ENCODE peak calls at places on chromosomes 2 and 18, in eight cellular contexts. M, C, K, I, Z, D, S and N are unnamed samples.

GRCh38 chr2:195319548-195320415 is 337.2 kb upstream of the SLC39A10 start:
- DNase-seq in C (no peak), M (no peak), D (no peak), I (no peak), S (no peak), Z (no peak), K (no peak), N (no peak)

GRCh38 chr2:102142829-102143449 is 393 bp downstream of the IL1R1 start:
- DNase-seq in Z (no peak), I (no peak), S (no peak), K (no peak), M (no peak), C (no peak), D (no peak), N (no peak)

GRCh38 chr2:105431367-105432088 is 32.7 kb upstream of the FHL2 start:
- DNase-seq in C (no peak), S (no peak), I (peak), K (no peak), D (no peak), M (no peak), Z (no peak), N (no peak)

GRCh38 chr18:61583548-61583947 is 250.3 kb downstream of the CDH20 start:
- DNase-seq in K (no peak), D (no peak), S (no peak), Z (no peak), I (no peak), M (no peak), C (no peak), N (no peak)

GRCh38 chr2:241730679-241731293 is 3.6 kb upstream of the D2HGDH start:
- DNase-seq in I (no peak), C (no peak), S (no peak), D (no peak), M (peak), K (no peak), Z (no peak), N (no peak)

GRCh38 chr2:228675042-228675441 is 493.6 kb upstream of the SPHKAP start:
- DNase-seq in D (no peak), Z (no peak), M (no peak), I (no peak), K (no peak), S (peak), C (no peak), N (no peak)

GRCh38 chr2:7899241-7899640 is 782.6 kb upstream of the ID2 start:
- DNase-seq in I (no peak), S (no peak), D (no peak), C (no peak), K (no peak), M (no peak), Z (no peak), N (no peak)

GRCh38 chr18:23662309-23663263 is at the start of gene ANKRD29:
- DNase-seq in C (no peak), K (peak), I (no peak), D (peak), Z (no peak), M (peak), S (no peak), N (no peak)

GRCh38 chr2:12778811-12779574 is 62.3 kb downstream of the TRIB2 start:
- DNase-seq in S (no peak), M (peak), D (no peak), C (no peak), Z (no peak), K (no peak), I (no peak), N (no peak)

GRCh38 chr2:170873035-170873692 is 55.9 kb upstream of the GORASP2 start:
- DNase-seq in M (peak), C (peak), K (peak), D (peak), I (peak), S (peak), Z (peak), N (peak)

GRCh38 chr2:9235388-9236344 is 29.1 kb downstream of the ASAP2 start:
- DNase-seq in Z (no peak), M (peak), I (no peak), D (no peak), S (no peak), K (no peak), C (no peak), N (no peak)

GRCh38 chr18:69402219-69402989 is 1.7 kb downstream of the DOK6 start:
- DNase-seq in I (no peak), S (no peak), C (no peak), M (peak), D (no peak), Z (no peak), K (no peak), N (no peak)

GRCh38 chr2:71711470-71711857 is 258.1 kb downstream of the DYSF start:
- DNase-seq in D (no peak), M (no peak), I (no peak), K (no peak), C (peak), S (peak), Z (no peak), N (no peak)

GRCh38 chr2:236946871-236947270 is 138.8 kb upstream of the COPS8 start:
- DNase-seq in M (no peak), I (peak), S (peak), K (no peak), D (no peak), Z (no peak), C (no peak), N (no peak)

GRCh38 chr2:28340312-28341202 is 52.1 kb upstream of the FOSL2 start:
- DNase-seq in K (no peak), I (no peak), M (no peak), C (no peak), S (no peak), Z (no peak), D (no peak), N (no peak)

GRCh38 chr2:12381543-12382323 is 335.0 kb upstream of the TRIB2 start:
- DNase-seq in D (no peak), C (no peak), K (no peak), S (no peak), M (no peak), I (no peak), Z (no peak), N (no peak)

GRCh38 chr2:199955007-199955338 is 318 bp downstream of the TYW5 start:
- DNase-seq in M (peak), C (no peak), I (no peak), D (no peak), Z (no peak), K (no peak), S (no peak), N (no peak)

GRCh38 chr2:31251851-31252250 is 17.9 kb downstream of the EHD3 start:
- DNase-seq in K (no peak), D (no peak), I (no peak), C (no peak), S (no peak), M (no peak), Z (no peak), N (no peak)

GRCh38 chr18:69817335-69817935 is 130.2 kb downstream of the CD226 start:
- DNase-seq in I (no peak), S (peak), Z (no peak), D (no peak), C (peak), K (no peak), M (no peak), N (no peak)

GRCh38 chr2:121363632-121364420 is 78.8 kb upstream of the TFCP2L1 start:
- DNase-seq in S (peak), M (no peak), D (no peak), C (peak), I (peak), Z (no peak), K (no peak), N (no peak)

GRCh38 chr18:61992285-61992684 is 99.5 kb upstream of the RNF152 start:
- DNase-seq in C (no peak), Z (no peak), M (no peak), D (no peak), S (peak), K (no peak), I (no peak), N (no peak)

GRCh38 chr2:168119519-168120141 is 127.8 kb downstream of the STK39 start:
- DNase-seq in D (no peak), C (peak), Z (no peak), M (peak), I (peak), S (peak), K (no peak), N (no peak)

GRCh38 chr18:41767960-41768359 is 187.1 kb upstream of the PIK3C3 start:
- DNase-seq in K (no peak), M (peak), S (peak), Z (no peak), D (no peak), C (no peak), I (peak), N (no peak)

GRCh38 chr2:47346107-47346506 is 56.8 kb upstream of the MSH2 start:
- DNase-seq in K (no peak), I (no peak), D (no peak), Z (no peak), M (no peak), S (no peak), C (no peak), N (no peak)

GRCh38 chr2:226447338-226447885 is 352.2 kb downstream of the IRS1 start:
- DNase-seq in I (no peak), Z (no peak), C (no peak), S (no peak), M (no peak), K (no peak), D (no peak), N (no peak)

GRCh38 chr2:45178359-45178758 is 169.1 kb upstream of the SIX2 start:
- DNase-seq in Z (no peak), C (no peak), I (no peak), S (no peak), M (no peak), K (no peak), D (no peak), N (no peak)

GRCh38 chr2:1835581-1836201 is 91.4 kb upstream of the PXDN start:
- DNase-seq in D (no peak), M (no peak), K (no peak), S (no peak), Z (no peak), C (no peak), I (peak), N (no peak)

GRCh38 chr18:35672897-35673296 is 91.4 kb downstream of the GALNT1 start:
- DNase-seq in M (no peak), D (no peak), C (no peak), Z (no peak), K (no peak), I (no peak), S (peak), N (no peak)

GRCh38 chr2:64837116-64837704 is 152.0 kb upstream of the SLC1A4 start:
- DNase-seq in K (no peak), Z (no peak), S (peak), D (no peak), C (no peak), M (no peak), I (no peak), N (no peak)

GRCh38 chr2:227033471-227034148 is 130.4 kb downstream of the COL4A4 start:
- DNase-seq in Z (no peak), S (peak), D (peak), K (peak), C (peak), I (peak), M (peak), N (no peak)

GRCh38 chr2:230924470-230925341 is at the start of gene GPR55:
- DNase-seq in I (no peak), K (peak), D (peak), Z (peak), S (no peak), M (peak), C (no peak), N (peak)

GRCh38 chr2:5713101-5713500 is 20.9 kb downstream of the SOX11 start:
- DNase-seq in D (no peak), S (no peak), C (no peak), K (no peak), M (no peak), Z (no peak), I (no peak), N (no peak)

GRCh38 chr2:83103602-83104001 is 1355.5 kb downstream of the SUCLG1 start:
- DNase-seq in K (no peak), D (no peak), S (peak), M (no peak), Z (no peak), I (no peak), C (no peak), N (no peak)

GRCh38 chr2:134269986-134270735 is 16.3 kb downstream of the MGAT5 start:
- DNase-seq in C (no peak), Z (no peak), K (no peak), I (no peak), M (no peak), S (no peak), D (no peak), N (no peak)

GRCh38 chr2:19140463-19141208 is 217.8 kb downstream of the OSR1 start:
- DNase-seq in Z (no peak), S (peak), C (no peak), D (no peak), I (peak), M (peak), K (no peak), N (no peak)

GRCh38 chr2:70083344-70084156 is 3.7 kb upstream of the PCBP1 start:
- DNase-seq in I (no peak), C (no peak), S (peak), M (no peak), D (peak), Z (no peak), K (peak), N (peak)